ENCODE peak calls at places on chromosomes 7 and 10, in ten cellular contexts. One of them, this sample, is unnamed.

GRCh38 chr7:24438232-24438631 is 135.0 kb upstream of the PALS2 start:
- DNase-seq in kidney epithelial cell: no peak
- DNase-seq in mucosa of descending colon: no peak
- DNase-seq in CD4-positive, alpha-beta T cell: no peak
- DNase-seq in lower leg skin: no peak
- DNase-seq in cardiac muscle cell: no peak
- DNase-seq in GM06990: no peak
- DNase-seq in hepatocyte: no peak
- DNase-seq in progenitor cell of endocrine pancreas: no peak
- DNase-seq in sigmoid colon: no peak
- DNase-seq in this sample: no peak

GRCh38 chr10:92569071-92569470 is 4.8 kb downstream of the IDE start:
- DNase-seq in kidney epithelial cell: no peak
- DNase-seq in mucosa of descending colon: no peak
- DNase-seq in CD4-positive, alpha-beta T cell: no peak
- DNase-seq in lower leg skin: no peak
- DNase-seq in cardiac muscle cell: no peak
- DNase-seq in GM06990: no peak
- DNase-seq in hepatocyte: no peak
- DNase-seq in progenitor cell of endocrine pancreas: no peak
- DNase-seq in sigmoid colon: no peak
- DNase-seq in this sample: no peak

GRCh38 chr7:68828575-68828974 is 769.7 kb upstream of the AUTS2 start:
- DNase-seq in kidney epithelial cell: no peak
- DNase-seq in mucosa of descending colon: no peak
- DNase-seq in CD4-positive, alpha-beta T cell: no peak
- DNase-seq in lower leg skin: no peak
- DNase-seq in cardiac muscle cell: no peak
- DNase-seq in GM06990: no peak
- DNase-seq in hepatocyte: no peak
- DNase-seq in progenitor cell of endocrine pancreas: no peak
- DNase-seq in sigmoid colon: no peak
- DNase-seq in this sample: peak

GRCh38 chr7:95405208-95405607 is 9.0 kb upstream of the PON3 start:
- DNase-seq in kidney epithelial cell: no peak
- DNase-seq in mucosa of descending colon: no peak
- DNase-seq in CD4-positive, alpha-beta T cell: no peak
- DNase-seq in lower leg skin: no peak
- DNase-seq in cardiac muscle cell: no peak
- DNase-seq in GM06990: no peak
- DNase-seq in hepatocyte: no peak
- DNase-seq in progenitor cell of endocrine pancreas: no peak
- DNase-seq in sigmoid colon: no peak
- DNase-seq in this sample: no peak

GRCh38 chr7:69732203-69732602 is 133.9 kb downstream of the AUTS2 start:
- DNase-seq in kidney epithelial cell: no peak
- DNase-seq in mucosa of descending colon: no peak
- DNase-seq in CD4-positive, alpha-beta T cell: no peak
- DNase-seq in lower leg skin: no peak
- DNase-seq in cardiac muscle cell: no peak
- DNase-seq in GM06990: no peak
- DNase-seq in hepatocyte: peak
- DNase-seq in progenitor cell of endocrine pancreas: no peak
- DNase-seq in sigmoid colon: no peak
- DNase-seq in this sample: no peak

GRCh38 chr10:74156919-74157289 is 5.9 kb downstream of the ADK start:
- DNase-seq in kidney epithelial cell: no peak
- DNase-seq in mucosa of descending colon: no peak
- DNase-seq in CD4-positive, alpha-beta T cell: no peak
- DNase-seq in lower leg skin: no peak
- DNase-seq in cardiac muscle cell: peak
- DNase-seq in GM06990: no peak
- DNase-seq in hepatocyte: no peak
- DNase-seq in progenitor cell of endocrine pancreas: no peak
- DNase-seq in sigmoid colon: no peak
- DNase-seq in this sample: no peak

GRCh38 chr10:112539340-112539739 is 92.3 kb downstream of the VTI1A start:
- DNase-seq in kidney epithelial cell: no peak
- DNase-seq in mucosa of descending colon: no peak
- DNase-seq in CD4-positive, alpha-beta T cell: no peak
- DNase-seq in lower leg skin: no peak
- DNase-seq in cardiac muscle cell: no peak
- DNase-seq in GM06990: no peak
- DNase-seq in hepatocyte: no peak
- DNase-seq in progenitor cell of endocrine pancreas: no peak
- DNase-seq in sigmoid colon: no peak
- DNase-seq in this sample: no peak

GRCh38 chr10:99975942-99976809 is 33.6 kb downstream of the DNMBP start:
- DNase-seq in kidney epithelial cell: no peak
- DNase-seq in mucosa of descending colon: no peak
- DNase-seq in CD4-positive, alpha-beta T cell: no peak
- DNase-seq in lower leg skin: no peak
- DNase-seq in cardiac muscle cell: no peak
- DNase-seq in GM06990: no peak
- DNase-seq in hepatocyte: peak
- DNase-seq in progenitor cell of endocrine pancreas: no peak
- DNase-seq in sigmoid colon: no peak
- DNase-seq in this sample: no peak

GRCh38 chr10:133442967-133443924 is 10.5 kb upstream of the SCART1 start:
- DNase-seq in kidney epithelial cell: no peak
- DNase-seq in mucosa of descending colon: no peak
- DNase-seq in CD4-positive, alpha-beta T cell: no peak
- DNase-seq in lower leg skin: peak
- DNase-seq in cardiac muscle cell: no peak
- DNase-seq in GM06990: no peak
- DNase-seq in hepatocyte: no peak
- DNase-seq in progenitor cell of endocrine pancreas: no peak
- DNase-seq in sigmoid colon: peak
- DNase-seq in this sample: peak

GRCh38 chr7:7271094-7271874 is 88.9 kb downstream of the C1GALT1 start:
- DNase-seq in kidney epithelial cell: no peak
- DNase-seq in mucosa of descending colon: no peak
- DNase-seq in CD4-positive, alpha-beta T cell: no peak
- DNase-seq in lower leg skin: no peak
- DNase-seq in cardiac muscle cell: no peak
- DNase-seq in GM06990: no peak
- DNase-seq in hepatocyte: no peak
- DNase-seq in progenitor cell of endocrine pancreas: no peak
- DNase-seq in sigmoid colon: no peak
- DNase-seq in this sample: no peak

GRCh38 chr7:712601-713457 is 13.7 kb upstream of the DNAAF5 start:
- DNase-seq in kidney epithelial cell: no peak
- DNase-seq in mucosa of descending colon: no peak
- DNase-seq in CD4-positive, alpha-beta T cell: no peak
- DNase-seq in lower leg skin: peak
- DNase-seq in cardiac muscle cell: no peak
- DNase-seq in GM06990: no peak
- DNase-seq in hepatocyte: no peak
- DNase-seq in progenitor cell of endocrine pancreas: no peak
- DNase-seq in sigmoid colon: peak
- DNase-seq in this sample: peak

GRCh38 chr7:158531661-158532060 is 56.0 kb downstream of the PTPRN2 start:
- DNase-seq in kidney epithelial cell: no peak
- DNase-seq in mucosa of descending colon: no peak
- DNase-seq in CD4-positive, alpha-beta T cell: no peak
- DNase-seq in lower leg skin: no peak
- DNase-seq in cardiac muscle cell: no peak
- DNase-seq in GM06990: no peak
- DNase-seq in hepatocyte: no peak
- DNase-seq in progenitor cell of endocrine pancreas: no peak
- DNase-seq in sigmoid colon: no peak
- DNase-seq in this sample: no peak

DNA sequence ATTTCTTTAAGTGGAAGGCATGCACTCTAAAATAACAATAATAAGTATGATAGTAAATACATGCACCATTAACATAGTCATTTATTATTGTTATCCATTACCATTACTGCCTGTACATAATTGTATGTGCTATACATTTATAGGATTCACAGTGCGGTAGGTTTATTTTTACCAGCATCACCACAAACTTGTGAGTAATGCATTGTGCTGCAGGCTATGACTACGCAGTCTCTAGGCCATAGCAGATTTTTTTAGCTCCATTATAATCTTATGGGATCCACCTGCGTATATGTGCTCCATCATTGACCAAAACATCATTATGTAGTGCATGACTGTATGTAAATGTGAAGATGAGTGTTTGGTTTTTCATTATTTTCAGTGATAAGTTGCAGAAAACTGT is 160.0 kb downstream of the LRRC4 start:
- DNase-seq in kidney epithelial cell: no peak
- DNase-seq in mucosa of descending colon: no peak
- DNase-seq in CD4-positive, alpha-beta T cell: no peak
- DNase-seq in lower leg skin: no peak
- DNase-seq in cardiac muscle cell: no peak
- DNase-seq in GM06990: no peak
- DNase-seq in hepatocyte: no peak
- DNase-seq in progenitor cell of endocrine pancreas: no peak
- DNase-seq in sigmoid colon: no peak
- DNase-seq in this sample: no peak
- TF ChIP-seq CTCF in kidney epithelial cell: no peak
- TF ChIP-seq CTCF in mucosa of descending colon: no peak
- TF ChIP-seq CTCF in CD4-positive, alpha-beta T cell: no peak
- TF ChIP-seq CTCF in lower leg skin: no peak
- TF ChIP-seq CTCF in cardiac muscle cell: no peak
- TF ChIP-seq CTCF in GM06990: no peak
- TF ChIP-seq CTCF in hepatocyte: no peak
- TF ChIP-seq CTCF in progenitor cell of endocrine pancreas: no peak
- TF ChIP-seq CTCF in sigmoid colon: no peak
- TF ChIP-seq CTCF in this sample: no peak

DNA sequence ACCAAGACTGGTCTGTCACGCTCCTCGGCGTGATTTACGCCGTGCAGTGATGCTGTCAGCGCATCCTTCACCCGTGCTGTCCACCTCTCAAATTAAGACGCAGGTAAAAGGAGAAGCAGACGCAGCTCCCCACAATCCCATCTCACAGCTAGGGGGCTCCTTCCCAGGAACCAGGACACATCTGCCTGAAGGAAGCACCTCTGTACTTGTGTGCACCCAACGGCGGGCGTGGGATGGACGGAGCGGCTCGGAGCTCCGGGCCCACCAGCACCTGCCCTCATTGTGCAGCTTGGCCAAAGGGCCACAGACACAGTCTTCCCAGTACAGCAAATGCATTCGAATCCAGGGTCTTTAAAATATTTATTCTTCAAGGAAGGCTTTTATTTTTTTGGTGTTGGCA is 55.3 kb downstream of the STK32C start:
- DNase-seq in kidney epithelial cell: no peak
- DNase-seq in mucosa of descending colon: no peak
- DNase-seq in CD4-positive, alpha-beta T cell: no peak
- DNase-seq in lower leg skin: no peak
- DNase-seq in cardiac muscle cell: no peak
- DNase-seq in GM06990: no peak
- DNase-seq in hepatocyte: no peak
- DNase-seq in progenitor cell of endocrine pancreas: no peak
- DNase-seq in sigmoid colon: no peak
- DNase-seq in this sample: no peak
- TF ChIP-seq CTCF in kidney epithelial cell: no peak
- TF ChIP-seq CTCF in mucosa of descending colon: no peak
- TF ChIP-seq CTCF in CD4-positive, alpha-beta T cell: no peak
- TF ChIP-seq CTCF in lower leg skin: no peak
- TF ChIP-seq CTCF in cardiac muscle cell: peak
- TF ChIP-seq CTCF in GM06990: peak
- TF ChIP-seq CTCF in hepatocyte: no peak
- TF ChIP-seq CTCF in progenitor cell of endocrine pancreas: no peak
- TF ChIP-seq CTCF in sigmoid colon: no peak
- TF ChIP-seq CTCF in this sample: peak

DNA sequence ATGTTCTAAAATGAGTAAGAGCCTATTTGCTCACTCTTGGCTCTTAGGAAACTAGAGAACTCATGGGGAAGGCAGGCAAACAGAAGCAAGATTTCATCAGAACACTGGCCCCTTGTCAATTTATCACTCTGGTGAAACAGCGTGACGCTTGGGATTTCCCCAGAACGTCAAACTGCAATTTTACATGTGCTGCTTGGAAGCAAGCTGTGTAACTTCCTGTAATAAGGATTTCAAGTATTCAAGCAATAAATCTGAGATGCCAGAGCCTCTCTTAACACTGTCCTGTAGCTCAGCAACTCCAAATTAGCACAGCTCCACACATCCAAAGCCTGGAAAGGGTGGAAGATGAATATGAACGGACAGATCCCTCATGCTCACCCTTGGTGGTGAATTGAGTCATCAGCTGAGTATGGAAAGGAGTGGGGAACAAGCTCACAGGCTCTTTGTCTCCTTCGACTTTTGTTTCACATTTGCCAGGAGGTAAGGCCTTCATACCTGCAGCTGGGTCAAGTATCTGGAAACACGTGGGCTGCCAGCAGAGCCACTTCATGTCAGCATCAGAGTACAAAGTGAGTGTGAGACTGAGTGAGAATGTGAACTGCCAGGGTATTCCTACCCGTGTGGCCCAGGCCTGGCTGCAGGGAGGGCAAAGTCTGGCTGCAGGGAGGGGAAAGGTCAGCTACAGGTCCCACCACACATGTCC is 140.4 kb upstream of the NAMPT start:
- DNase-seq in kidney epithelial cell: peak
- DNase-seq in mucosa of descending colon: peak
- DNase-seq in CD4-positive, alpha-beta T cell: no peak
- DNase-seq in lower leg skin: peak
- DNase-seq in cardiac muscle cell: no peak
- DNase-seq in GM06990: peak
- DNase-seq in hepatocyte: peak
- DNase-seq in progenitor cell of endocrine pancreas: no peak
- DNase-seq in sigmoid colon: peak
- DNase-seq in this sample: no peak
- TF ChIP-seq CTCF in kidney epithelial cell: no peak
- TF ChIP-seq CTCF in mucosa of descending colon: no peak
- TF ChIP-seq CTCF in CD4-positive, alpha-beta T cell: no peak
- TF ChIP-seq CTCF in lower leg skin: no peak
- TF ChIP-seq CTCF in cardiac muscle cell: no peak
- TF ChIP-seq CTCF in GM06990: no peak
- TF ChIP-seq CTCF in hepatocyte: no peak
- TF ChIP-seq CTCF in progenitor cell of endocrine pancreas: no peak
- TF ChIP-seq CTCF in sigmoid colon: no peak
- TF ChIP-seq CTCF in this sample: no peak

DNA sequence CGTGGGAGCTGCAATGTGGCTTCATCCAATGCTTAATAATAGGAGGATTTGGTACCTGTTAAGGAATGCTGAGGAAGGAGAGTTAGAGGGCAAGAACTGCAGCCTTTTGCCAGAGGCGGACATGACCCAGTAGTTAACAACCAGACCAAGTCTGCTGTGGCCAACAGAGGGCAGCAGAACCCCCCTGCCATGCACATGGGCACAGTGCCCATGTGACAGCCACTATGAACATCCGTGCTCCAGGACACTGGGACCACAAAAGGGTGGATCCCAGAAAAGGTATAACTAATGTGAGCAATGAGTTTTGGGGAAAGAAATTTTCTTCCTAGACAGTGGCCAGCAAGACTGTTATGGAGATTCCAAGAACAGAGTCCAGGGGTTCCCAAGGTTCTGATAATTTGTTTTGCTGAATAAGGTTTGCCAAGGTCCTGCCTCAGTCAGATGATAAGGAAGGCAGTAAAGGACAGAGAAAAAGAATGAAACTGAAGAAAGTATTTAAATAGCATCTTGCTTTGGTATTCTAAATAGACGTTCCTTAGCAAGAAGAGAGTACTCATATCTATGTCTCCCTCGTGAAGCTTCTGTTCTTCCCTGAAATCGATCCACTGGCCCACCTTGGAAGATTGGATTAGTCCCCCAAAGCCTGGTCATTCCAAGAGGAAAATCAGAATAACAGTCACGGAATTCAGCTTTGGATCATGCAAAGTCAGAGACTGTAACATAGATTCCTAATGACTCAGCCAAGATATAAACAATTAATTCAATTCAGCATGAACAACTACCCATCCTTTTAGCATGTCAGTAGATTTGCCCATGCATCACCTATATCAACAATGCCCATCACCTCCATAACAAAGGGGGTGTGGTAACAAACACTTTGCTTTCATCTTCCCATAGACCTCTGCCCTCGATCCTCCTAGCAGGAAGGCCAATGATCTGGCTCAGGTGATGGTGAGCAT is 56.0 kb downstream of the LGI1 start:
- DNase-seq in kidney epithelial cell: no peak
- DNase-seq in mucosa of descending colon: peak
- DNase-seq in CD4-positive, alpha-beta T cell: peak
- DNase-seq in lower leg skin: no peak
- DNase-seq in cardiac muscle cell: peak
- DNase-seq in GM06990: peak
- DNase-seq in hepatocyte: peak
- DNase-seq in progenitor cell of endocrine pancreas: peak
- DNase-seq in sigmoid colon: no peak
- DNase-seq in this sample: peak
- TF ChIP-seq CTCF in kidney epithelial cell: peak
- TF ChIP-seq CTCF in mucosa of descending colon: peak
- TF ChIP-seq CTCF in CD4-positive, alpha-beta T cell: peak
- TF ChIP-seq CTCF in lower leg skin: no peak
- TF ChIP-seq CTCF in cardiac muscle cell: peak
- TF ChIP-seq CTCF in GM06990: peak
- TF ChIP-seq CTCF in hepatocyte: peak
- TF ChIP-seq CTCF in progenitor cell of endocrine pancreas: peak
- TF ChIP-seq CTCF in sigmoid colon: no peak
- TF ChIP-seq CTCF in this sample: peak

This sample was measured in glutamatergic neuron.